ENCODE peak calls at places on chromosomes 12 and 14, in nine cellular contexts. L is mesenchymal stem cell; O is stomach; B is CD8-positive, alpha-beta T cell; G is endodermal cell; W is WERI-Rb-1; U is dorsolateral prefrontal cortex; H is heart left ventricle; V is pancreas. Y is an unnamed sample. For H3K27me3, the result is how much of the 10 kb centered on the place peaks cover.

GRCh38 chr12:11576104-11576503 is 73.4 kb upstream of the ETV6 start:
- DNase-seq in G (no peak), U (no peak), W (no peak), B (no peak), O (no peak), V (no peak), H (no peak), L (peak), Y (peak)

GRCh38 chr14:90804776-90805391 is 11.3 kb downstream of the TTC7B start:
- DNase-seq in G (no peak), H (no peak), W (no peak), V (no peak), B (no peak), O (no peak), L (no peak), U (no peak), Y (no peak)

GRCh38 chr12:40618621-40619020 is 73.6 kb upstream of the CNTN1 start:
- DNase-seq in U (no peak), B (no peak), W (no peak), H (no peak), G (no peak), O (no peak), V (no peak), L (no peak), Y (no peak)

GRCh38 chr12:50961708-50962107 is 9.4 kb downstream of the HIGD1C start:
- DNase-seq in O (no peak), V (no peak), G (no peak), L (peak), W (no peak), U (no peak), B (no peak), H (no peak), Y (no peak)

GRCh38 chr14:32711103-32711680 is 227.5 kb upstream of the NPAS3 start:
- DNase-seq in V (peak), G (peak), B (no peak), O (no peak), L (peak), W (peak), H (no peak), U (no peak), Y (peak)

GRCh38 chr12:81617915-81618314 is 141.2 kb downstream of the PPFIA2 start:
- DNase-seq in O (no peak), H (no peak), U (no peak), L (no peak), G (no peak), B (no peak), V (no peak), W (no peak), Y (no peak)

GRCh38 chr14:51295666-51296263 is 55.7 kb downstream of the TMX1 start:
- DNase-seq in O (no peak), L (no peak), U (no peak), G (no peak), V (no peak), B (no peak), W (no peak), H (no peak), Y (no peak)

GRCh38 chr12:39127401-39127800 is 222.0 kb upstream of the CPNE8 start:
- DNase-seq in G (no peak), V (no peak), W (no peak), U (no peak), L (peak), B (no peak), H (no peak), O (no peak), Y (peak)

GRCh38 chr12:119664642-119665041 is 3.3 kb upstream of the PRKAB1 start:
- DNase-seq in L (no peak), G (no peak), O (no peak), B (no peak), U (no peak), V (no peak), H (no peak), W (no peak), Y (no peak)

GRCh38 chr14:101056446-101056845 is 152.9 kb upstream of the RTL1 start:
- DNase-seq in H (no peak), O (no peak), V (no peak), B (no peak), U (no peak), G (no peak), W (no peak), L (no peak), Y (no peak)

GRCh38 chr14:85468815-85469214 is 61.1 kb upstream of the FLRT2 start:
- DNase-seq in U (no peak), W (no peak), O (no peak), G (no peak), H (no peak), V (no peak), B (no peak), L (no peak), Y (peak)

GRCh38 chr12:16329594-16329993 is 17.9 kb upstream of the MGST1 start:
- DNase-seq in L (no peak), H (no peak), V (no peak), G (no peak), U (no peak), W (no peak), O (no peak), B (no peak), Y (no peak)

GRCh38 chr14:21041676-21042433 is at the start of gene RNASE7:
- DNase-seq in B (no peak), O (no peak), U (no peak), L (peak), V (no peak), H (no peak), W (no peak), G (no peak), Y (peak)

GRCh38 chr14:65840118-65840751 is 427.7 kb downstream of the FUT8 start:
- DNase-seq in H (no peak), G (no peak), V (no peak), U (no peak), O (no peak), L (no peak), W (no peak), B (no peak), Y (no peak)

GRCh38 chr12:126905752-126906151 is 1361.2 kb upstream of the TMEM132C start:
- DNase-seq in V (no peak), L (no peak), H (no peak), O (no peak), G (no peak), U (no peak), B (no peak), W (no peak), Y (no peak)

GRCh38 chr12:71014180-71014785 is 93.7 kb upstream of the PTPRR start:
- DNase-seq in W (no peak), L (peak), B (no peak), H (no peak), V (no peak), O (no peak), U (no peak), G (no peak), Y (no peak)

GRCh38 chr12:25017336-25017735 is 68.4 kb upstream of the BCAT1 start:
- DNase-seq in G (no peak), V (no peak), H (no peak), O (no peak), B (no peak), L (no peak), W (no peak), U (no peak), Y (peak)

GRCh38 chr12:57990241-57990883 is 49.0 kb downstream of the ATP23 start:
- DNase-seq in G (no peak), W (no peak), O (no peak), U (no peak), V (no peak), B (no peak), H (no peak), L (no peak), Y (no peak)

GRCh38 chr12:46154221-46154975 is 114.4 kb downstream of the SLC38A1 start:
- DNase-seq in L (peak), V (no peak), H (no peak), G (no peak), U (no peak), O (no peak), B (no peak), W (no peak), Y (peak)

GRCh38 chr14:85531594-85532391 is 1.8 kb downstream of the FLRT2 start:
- DNase-seq in B (no peak), L (peak), O (peak), W (peak), U (peak), G (peak), H (peak), V (peak), Y (peak)

GRCh38 chr14:103312006-103312635 is 21.9 kb upstream of the EIF5 start:
- DNase-seq in G (peak), B (no peak), L (no peak), U (no peak), V (no peak), O (no peak), H (no peak), W (no peak), Y (no peak)

GRCh38 chr12:86711716-86712115 is 455.5 kb upstream of the MGAT4C start:
- DNase-seq in L (no peak), O (no peak), W (no peak), H (no peak), V (no peak), B (no peak), U (no peak), G (no peak), Y (no peak)

GRCh38 chr12:21773263-21773741 is 1.2 kb downstream of the KCNJ8 start:
- DNase-seq in U (no peak), B (no peak), O (no peak), V (peak), L (no peak), G (peak), H (peak), W (peak), Y (no peak)

GRCh38 chr14:86038401-86038985 is 508.5 kb downstream of the FLRT2 start:
- DNase-seq in U (no peak), O (peak), L (peak), B (peak), G (peak), W (peak), H (no peak), V (peak), Y (no peak)

GRCh38 chr14:73935666-73936065 is 14.2 kb downstream of the FAM161B start:
- DNase-seq in O (no peak), W (no peak), V (no peak), G (no peak), B (no peak), H (no peak), L (peak), U (no peak), Y (no peak)

GRCh38 chr12:90211017-90211416 is 502.4 kb upstream of the ATP2B1 start:
- DNase-seq in L (peak), O (no peak), V (no peak), G (no peak), W (no peak), H (no peak), U (no peak), B (no peak), Y (peak)

GRCh38 chr12:49671051-49671765 is 36.0 kb downstream of the FMNL3 start:
- DNase-seq in H (no peak), O (peak), L (no peak), U (no peak), W (no peak), B (peak), G (no peak), V (no peak), Y (no peak)

GRCh38 chr14:72521968-72522741 is 371.7 kb downstream of the DPF3 start:
- DNase-seq in W (no peak), U (no peak), L (peak), V (no peak), H (no peak), O (no peak), G (no peak), B (no peak), Y (no peak)
- H3K27me3 ChIP-seq in W (under half), U (under half), L (under half), V (under half), H (under half), O (under half), G (under half), B (under half), Y (under half)

GRCh38 chr12:3730111-3730510 is 22.8 kb downstream of the CRACR2A start:
- DNase-seq in G (no peak), W (no peak), V (no peak), H (no peak), U (no peak), L (no peak), B (no peak), O (no peak), Y (no peak)

GRCh38 chr12:3726455-3726854 is 26.5 kb downstream of the CRACR2A start:
- DNase-seq in G (no peak), B (no peak), W (no peak), H (no peak), O (no peak), U (no peak), L (no peak), V (no peak), Y (no peak)

GRCh38 chr12:3728686-3729085 is 24.2 kb downstream of the CRACR2A start:
- DNase-seq in L (no peak), U (no peak), H (no peak), O (peak), G (no peak), W (no peak), V (no peak), B (no peak), Y (no peak)

GRCh38 chr12:3727354-3727753 is 25.6 kb downstream of the CRACR2A start:
- DNase-seq in W (no peak), U (no peak), B (no peak), V (no peak), G (no peak), L (no peak), O (no peak), H (no peak), Y (no peak)

GRCh38 chr12:3727877-3728632 is 24.9 kb downstream of the CRACR2A start:
- DNase-seq in H (no peak), L (peak), O (no peak), U (no peak), B (no peak), W (no peak), V (no peak), G (no peak), Y (no peak)
- H3K27ac ChIP-seq in H (no peak), L (no peak), O (no peak), U (no peak), B (peak), W (no peak), V (no peak), G (peak), Y (no peak)

GRCh38 chr12:4275869-4276253 is 2.3 kb downstream of the CCND2 start:
- DNase-seq in O (no peak), B (no peak), G (peak), W (no peak), H (no peak), V (no peak), L (no peak), U (no peak), Y (no peak)

GRCh38 chr12:4278582-4278939 is 5.0 kb downstream of the CCND2 start:
- DNase-seq in O (no peak), L (peak), H (peak), B (no peak), G (no peak), W (no peak), U (no peak), V (no peak), Y (no peak)

GRCh38 chr12:4277856-4278581 is 4.5 kb downstream of the CCND2 start:
- DNase-seq in W (no peak), O (no peak), H (no peak), G (no peak), V (no peak), B (no peak), U (no peak), L (no peak), Y (peak)

GRCh38 chr12:4276524-4277204 is 3.1 kb downstream of the CCND2 start:
- DNase-seq in G (peak), L (peak), V (peak), W (peak), B (peak), O (peak), H (peak), U (peak), Y (no peak)

GRCh38 chr12:4277205-4277543 is 3.6 kb downstream of the CCND2 start:
- DNase-seq in V (no peak), W (no peak), G (no peak), L (no peak), O (no peak), U (no peak), B (no peak), H (no peak), Y (no peak)
- H3K27me3 ChIP-seq in V (under half), W (under half), G (under half), L (under half), O (under half), U (under half), B (under half), H (under half), Y (under half)

DNA sequence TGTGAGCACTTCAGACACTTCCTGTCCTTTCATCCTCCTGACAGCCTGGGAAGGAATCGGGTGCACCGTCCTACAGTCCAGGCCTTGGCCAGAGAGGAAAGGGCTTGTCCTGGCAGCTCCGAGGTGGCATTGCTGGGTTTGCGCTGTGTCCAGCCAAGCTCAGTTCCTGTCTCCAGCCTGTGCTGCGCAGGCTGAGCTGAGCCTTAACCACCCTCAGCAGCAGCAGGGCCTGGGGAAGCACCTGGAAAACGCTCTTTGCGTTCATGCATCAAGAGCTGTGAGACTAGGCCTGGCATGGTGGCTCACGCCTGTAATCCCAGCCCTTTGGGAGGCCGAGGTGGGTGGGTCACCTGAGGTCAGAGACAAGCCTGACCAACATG is 33.7 kb upstream of the EML1 start:
- DNase-seq in W (peak), U (no peak), V (no peak), L (no peak), H (no peak), O (no peak), B (no peak), G (no peak), Y (no peak)
- H3K27ac ChIP-seq in W (peak), U (no peak), V (no peak), L (no peak), H (no peak), O (peak), B (no peak), G (no peak), Y (no peak)

DNA sequence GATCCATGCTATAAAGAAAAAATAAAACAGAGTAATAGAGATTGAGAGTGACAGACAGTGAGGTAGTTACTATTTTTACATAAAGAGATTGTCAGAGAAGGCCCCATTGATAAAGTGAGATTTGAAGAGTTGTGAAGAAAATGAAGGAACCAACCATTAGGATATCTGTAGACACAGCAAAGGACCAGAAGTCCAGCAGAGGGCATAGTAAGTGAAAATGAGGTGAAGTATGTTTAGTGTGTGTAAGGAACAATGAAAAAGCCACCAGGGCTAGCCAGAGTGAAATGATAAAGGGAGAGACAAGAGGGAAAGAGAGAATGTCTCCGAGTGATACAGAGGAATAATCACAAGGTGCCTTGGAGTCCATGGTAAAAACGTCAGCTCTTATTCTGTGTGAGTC is 411.0 kb downstream of the NELL2 start:
- DNase-seq in G (no peak), V (no peak), W (no peak), O (no peak), H (no peak), B (no peak), U (no peak), L (no peak), Y (no peak)
- H3K27me3 ChIP-seq in G (under half), V (under half), W (under half), O (under half), H (under half), B (under half), U (under half), L (under half), Y (under half)

GRCh38 chr14:71400821-71401447 is 493.7 kb downstream of the PCNX1 start:
- DNase-seq in G (no peak), V (no peak), H (no peak), O (no peak), W (no peak), U (no peak), B (no peak), L (peak), Y (peak)
- H3K27ac ChIP-seq in G (no peak), V (no peak), H (no peak), O (no peak), W (no peak), U (no peak), B (no peak), L (no peak), Y (peak)

DNA sequence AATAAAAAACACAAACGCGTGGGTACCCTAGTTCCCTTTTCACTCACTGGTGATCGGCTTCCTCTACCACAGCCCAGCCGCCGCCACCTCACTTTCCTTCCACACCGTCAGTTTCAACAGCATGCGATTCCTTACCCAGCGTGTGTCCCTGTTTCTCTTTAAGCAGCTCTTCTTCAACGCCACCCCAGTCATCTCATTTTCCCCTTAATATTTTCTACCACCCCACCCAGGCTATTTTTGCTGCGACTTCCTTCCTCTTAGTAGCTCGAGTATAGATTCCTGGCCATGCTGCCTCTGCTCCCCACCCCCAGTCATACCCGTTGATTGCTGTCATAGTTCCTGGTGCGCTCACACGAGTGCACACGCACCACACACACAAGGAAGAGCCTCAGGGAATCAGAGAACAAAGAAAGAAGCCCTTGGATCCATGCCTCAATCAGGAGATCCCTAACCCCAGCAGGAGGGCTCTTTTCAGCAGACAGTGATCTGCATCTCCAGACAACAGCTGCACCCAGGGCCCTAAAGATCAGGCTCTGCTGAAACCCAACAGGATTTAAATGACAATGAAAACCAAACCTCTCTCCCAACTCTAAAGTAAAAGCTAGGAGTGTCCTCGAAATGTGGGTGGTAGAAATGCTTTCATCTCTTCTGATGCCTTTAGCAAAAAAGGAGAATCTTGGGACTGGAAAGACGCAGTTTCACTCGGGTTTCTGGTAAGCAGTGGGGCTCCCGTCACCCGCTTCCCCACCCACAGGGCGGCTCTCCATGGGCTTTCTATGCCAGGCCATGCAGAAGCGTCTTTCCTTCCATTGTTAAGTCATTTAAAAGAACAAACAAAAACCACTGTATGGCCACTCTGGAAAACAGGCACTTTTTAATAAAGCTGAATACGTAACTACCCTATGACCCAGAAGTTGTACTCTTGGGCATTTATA is 23.8 kb downstream of the VPS37B start:
- DNase-seq in B (no peak), O (peak), W (peak), V (peak), L (peak), H (peak), U (no peak), G (peak), Y (peak)
- H3K27me3 ChIP-seq in B (under half), O (under half), W (under half), V (under half), L (under half), H (under half), U (under half), G (half or more), Y (under half)

GRCh38 chr14:69262516-69262915 is 2.6 kb downstream of the GALNT16 start:
- DNase-seq in G (no peak), V (no peak), W (no peak), H (no peak), O (no peak), L (no peak), B (no peak), U (no peak), Y (no peak)

GRCh38 chr14:69261761-69262331 is 1.9 kb downstream of the GALNT16 start:
- DNase-seq in L (no peak), B (no peak), H (peak), G (peak), U (peak), W (no peak), O (no peak), V (no peak), Y (no peak)

GRCh38 chr14:69260979-69261605 is 1.1 kb downstream of the GALNT16 start:
- DNase-seq in U (peak), V (peak), O (peak), G (peak), L (no peak), W (peak), H (peak), B (no peak), Y (no peak)

GRCh38 chr14:69263771-69264170 is 3.8 kb downstream of the GALNT16 start:
- DNase-seq in U (peak), H (peak), L (no peak), W (no peak), B (no peak), O (no peak), V (no peak), G (no peak), Y (no peak)

DNA sequence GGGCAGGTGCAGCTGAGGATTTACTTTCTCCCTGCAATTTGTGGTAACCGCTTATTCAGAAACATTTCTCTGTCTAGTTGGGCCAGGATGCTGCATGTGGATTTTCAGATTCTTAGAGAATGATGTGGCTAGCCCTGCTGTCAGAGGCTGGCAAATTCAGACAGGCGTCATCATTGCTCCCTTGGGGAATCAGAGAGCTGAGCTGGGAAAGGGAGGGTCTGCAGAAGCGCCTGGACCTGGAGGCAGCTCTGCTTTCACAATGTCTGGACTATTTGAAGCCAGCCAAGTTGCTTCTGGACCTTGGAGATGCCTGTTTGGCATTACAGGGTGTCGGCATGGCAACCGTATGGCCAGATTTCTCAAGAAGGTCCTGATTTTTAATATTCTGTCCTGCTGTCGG is 3.4 kb downstream of the GALNT16 start:
- DNase-seq in H (peak), W (no peak), V (no peak), O (no peak), B (no peak), L (peak), G (no peak), U (peak), Y (peak)
- H3K27ac ChIP-seq in H (peak), W (no peak), V (no peak), O (no peak), B (no peak), L (no peak), G (no peak), U (peak), Y (no peak)